ENCODE peak calls at places on chromosome 1, in ten cellular contexts. A is IMR-90; T is ovary; V is RWPE2; P is uterus; R is stomach; J is heart left ventricle; M is hepatocyte; N is left lung; E is CD8-positive, alpha-beta memory T cell. Y is an unnamed sample.

GRCh38 chr1:219906924-219907771 is 21.2 kb downstream of the SLC30A10 start:
- DNase-seq in A (no peak), T (no peak), V (no peak), P (no peak), R (no peak), J (no peak), M (no peak), N (no peak), E (no peak), Y (no peak)

GRCh38 chr1:146039844-146040194 is 18.3 kb upstream of the HJV start:
- DNase-seq in A (no peak), T (peak), V (no peak), P (no peak), R (no peak), J (no peak), M (no peak), N (no peak), E (no peak), Y (no peak)

GRCh38 chr1:154937988-154938386 is 1.5 kb upstream of the PMVK start:
- DNase-seq in A (no peak), T (no peak), V (no peak), P (no peak), R (no peak), J (peak), M (no peak), N (no peak), E (no peak), Y (no peak)

GRCh38 chr1:43930168-43930948 is 3.2 kb upstream of the ARTN start:
- DNase-seq in A (no peak), T (no peak), V (no peak), P (no peak), R (no peak), J (no peak), M (no peak), N (no peak), E (no peak), Y (no peak)

GRCh38 chr1:203686091-203686632 is 59.5 kb downstream of the ATP2B4 start:
- DNase-seq in A (peak), T (no peak), V (no peak), P (no peak), R (no peak), J (no peak), M (peak), N (no peak), E (no peak), Y (peak)

GRCh38 chr1:77120950-77121349 is 98.3 kb downstream of the PIGK start:
- DNase-seq in A (no peak), T (no peak), V (no peak), P (no peak), R (no peak), J (no peak), M (no peak), N (no peak), E (no peak), Y (no peak)

GRCh38 chr1:225461533-225462428 is 33.9 kb upstream of the LBR start:
- DNase-seq in A (no peak), T (peak), V (no peak), P (peak), R (no peak), J (no peak), M (no peak), N (no peak), E (no peak), Y (no peak)

GRCh38 chr1:229716064-229716463 is 90.0 kb downstream of the URB2 start:
- DNase-seq in A (no peak), T (no peak), V (no peak), P (no peak), R (no peak), J (no peak), M (no peak), N (no peak), E (no peak), Y (no peak)

DNA sequence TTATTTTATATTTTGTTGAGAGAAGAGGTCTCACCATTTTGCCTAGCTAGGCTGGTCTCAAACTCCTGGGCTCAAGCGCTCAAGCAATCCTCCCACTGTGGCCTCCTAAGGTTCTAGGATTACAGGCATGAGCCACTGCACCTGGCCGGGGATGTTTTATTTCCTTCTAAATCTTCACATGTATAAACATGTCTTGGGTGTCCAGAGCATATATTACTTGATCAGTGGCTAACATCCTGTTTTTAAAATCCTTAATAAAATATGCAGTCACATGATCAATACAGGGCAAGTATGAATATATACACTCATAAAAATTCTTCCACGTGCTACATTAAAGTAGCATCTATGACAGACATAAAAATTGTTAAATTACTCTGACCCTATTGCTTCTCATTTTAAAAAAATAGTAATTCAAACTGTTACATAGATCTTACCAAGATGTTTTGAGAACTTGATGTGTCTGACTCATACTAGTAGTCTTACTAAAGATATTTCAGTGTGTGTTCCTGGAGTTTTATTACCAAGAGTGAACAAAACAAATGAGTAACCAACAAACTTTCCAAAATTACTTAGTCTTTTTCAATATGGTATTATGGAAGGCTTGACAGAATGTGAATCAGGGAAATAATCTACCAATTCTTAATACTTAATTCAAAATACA is 222.5 kb downstream of the SLC45A1 start:
- DNase-seq in A (peak), T (no peak), V (no peak), P (peak), R (no peak), J (no peak), M (no peak), N (no peak), E (no peak), Y (no peak)
- H3K27ac ChIP-seq in A (peak), T (peak), V (peak), P (peak), R (no peak), J (peak), M (peak), N (no peak), E (no peak), Y (no peak)

GRCh38 chr1:1317420-1317819 is 7.0 kb downstream of the INTS11 start:
- DNase-seq in A (no peak), T (no peak), V (no peak), P (no peak), R (no peak), J (no peak), M (no peak), N (no peak), E (no peak), Y (no peak)

GRCh38 chr1:1319646-1319941 is 4.9 kb downstream of the INTS11 start:
- DNase-seq in A (no peak), T (no peak), V (no peak), P (no peak), R (no peak), J (no peak), M (no peak), N (no peak), E (no peak), Y (no peak)

GRCh38 chr1:1318777-1319645 is 5.4 kb downstream of the INTS11 start:
- DNase-seq in A (no peak), T (no peak), V (no peak), P (no peak), R (no peak), J (no peak), M (no peak), N (no peak), E (no peak), Y (no peak)

GRCh38 chr1:1320666-1321448 is 3.6 kb downstream of the INTS11 start:
- DNase-seq in A (peak), T (no peak), V (no peak), P (no peak), R (no peak), J (no peak), M (no peak), N (no peak), E (no peak), Y (no peak)

GRCh38 chr1:1318131-1318652 is 6.3 kb downstream of the INTS11 start:
- DNase-seq in A (peak), T (peak), V (no peak), P (peak), R (peak), J (peak), M (peak), N (no peak), E (no peak), Y (peak)
- H3K27ac ChIP-seq in A (no peak), T (peak), V (peak), P (peak), R (peak), J (peak), M (peak), N (peak), E (no peak), Y (peak)

GRCh38 chr1:42333662-42334239 is 1.3 kb downstream of the FOXJ3 start:
- DNase-seq in A (peak), T (no peak), V (no peak), P (no peak), R (no peak), J (no peak), M (no peak), N (no peak), E (no peak), Y (no peak)
- H3K27ac ChIP-seq in A (peak), T (no peak), V (peak), P (peak), R (peak), J (peak), M (peak), N (peak), E (peak), Y (peak)

GRCh38 chr1:226971765-226972164 is 31.7 kb downstream of the COQ8A start:
- DNase-seq in A (no peak), T (no peak), V (no peak), P (no peak), R (no peak), J (no peak), M (no peak), N (no peak), E (no peak), Y (no peak)

GRCh38 chr1:226973371-226973897 is 33.3 kb downstream of the COQ8A start:
- DNase-seq in A (no peak), T (no peak), V (no peak), P (peak), R (no peak), J (peak), M (no peak), N (no peak), E (no peak), Y (no peak)

GRCh38 chr1:226974544-226975258 is 34.6 kb downstream of the COQ8A start:
- DNase-seq in A (no peak), T (peak), V (no peak), P (no peak), R (no peak), J (peak), M (peak), N (no peak), E (no peak), Y (peak)

GRCh38 chr1:226973898-226974543 is 33.9 kb downstream of the COQ8A start:
- DNase-seq in A (peak), T (peak), V (no peak), P (peak), R (no peak), J (peak), M (peak), N (no peak), E (no peak), Y (peak)

DNA sequence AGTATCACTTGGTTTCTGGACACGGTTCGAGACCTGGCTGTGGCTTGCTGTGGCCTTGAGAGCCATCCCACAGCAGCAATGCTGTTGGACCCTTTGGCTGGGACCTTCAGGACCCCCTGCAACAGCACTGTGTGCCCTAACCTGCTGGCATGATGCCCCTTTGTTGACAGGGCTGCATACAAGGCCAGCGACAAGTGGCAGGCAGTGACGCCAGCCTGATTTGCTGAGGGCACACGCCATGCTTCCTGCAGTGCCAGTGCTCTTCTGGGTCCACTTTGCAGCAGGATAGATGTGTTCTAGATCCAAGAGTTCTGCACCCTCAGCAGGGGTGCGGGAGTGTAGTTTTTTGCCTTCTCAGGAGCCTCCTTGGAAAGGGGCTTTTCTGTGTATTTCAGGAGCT is 32.8 kb downstream of the COQ8A start:
- DNase-seq in A (no peak), T (no peak), V (no peak), P (no peak), R (no peak), J (peak), M (no peak), N (no peak), E (no peak), Y (no peak)
- H3K27ac ChIP-seq in A (no peak), T (peak), V (no peak), P (peak), R (peak), J (peak), M (peak), N (no peak), E (no peak), Y (no peak)

DNA sequence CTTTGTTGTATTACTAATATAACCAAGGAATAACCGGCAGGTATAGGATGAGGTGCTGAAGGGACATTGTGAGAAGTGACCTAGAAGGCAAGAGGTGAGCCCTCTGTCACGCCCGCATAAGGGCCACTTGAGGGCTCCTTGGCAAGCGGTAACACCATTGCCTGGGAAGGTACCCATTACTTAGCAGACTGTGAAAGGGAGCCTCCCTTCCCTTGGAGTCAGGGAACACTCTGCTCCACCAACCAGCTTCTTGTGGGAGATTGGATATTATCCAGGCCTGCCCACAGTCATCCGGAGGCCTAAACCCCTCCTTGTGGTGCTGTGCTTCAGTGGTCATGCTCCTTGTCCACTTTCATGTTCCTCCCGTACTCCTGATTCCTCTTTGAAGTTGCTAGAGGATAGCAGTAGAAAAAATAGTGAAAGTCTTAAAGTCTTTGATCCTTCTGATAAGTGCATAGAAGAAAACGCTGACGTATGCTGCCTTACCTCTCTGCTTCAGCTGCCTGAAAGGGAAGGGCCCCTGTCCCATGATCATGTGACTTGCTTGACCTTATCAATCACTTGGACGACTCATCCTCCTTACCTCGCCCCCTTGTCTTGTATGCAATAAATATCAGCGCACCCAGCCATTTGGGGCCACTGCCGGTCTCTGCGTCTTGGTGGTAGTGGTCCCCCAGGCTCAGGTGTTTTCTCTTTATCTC is 16.0 kb downstream of the RBBP4 start:
- DNase-seq in A (no peak), T (no peak), V (no peak), P (no peak), R (no peak), J (no peak), M (peak), N (no peak), E (no peak), Y (no peak)
- H3K27ac ChIP-seq in A (no peak), T (no peak), V (no peak), P (no peak), R (no peak), J (no peak), M (no peak), N (no peak), E (no peak), Y (no peak)

GRCh38 chr1:40981702-40982448 is 2.4 kb downstream of the CTPS1 start:
- DNase-seq in A (no peak), T (no peak), V (no peak), P (peak), R (no peak), J (no peak), M (no peak), N (no peak), E (no peak), Y (no peak)
- H3K27ac ChIP-seq in A (peak), T (no peak), V (peak), P (peak), R (peak), J (peak), M (peak), N (no peak), E (no peak), Y (peak)

GRCh38 chr1:158814970-158815369 is 16.2 kb upstream of the MNDA start:
- DNase-seq in A (no peak), T (no peak), V (no peak), P (no peak), R (no peak), J (no peak), M (no peak), N (no peak), E (no peak), Y (no peak)

GRCh38 chr1:158821723-158822122 is 9.4 kb upstream of the MNDA start:
- DNase-seq in A (no peak), T (no peak), V (no peak), P (no peak), R (no peak), J (no peak), M (no peak), N (no peak), E (no peak), Y (no peak)

GRCh38 chr1:158819461-158820443 is 11.4 kb upstream of the MNDA start:
- DNase-seq in A (no peak), T (no peak), V (no peak), P (no peak), R (no peak), J (no peak), M (no peak), N (no peak), E (peak), Y (no peak)

GRCh38 chr1:158818991-158819405 is 12.2 kb upstream of the MNDA start:
- DNase-seq in A (no peak), T (no peak), V (no peak), P (peak), R (no peak), J (no peak), M (no peak), N (no peak), E (no peak), Y (no peak)

GRCh38 chr1:158818560-158818959 is 12.6 kb upstream of the MNDA start:
- DNase-seq in A (no peak), T (no peak), V (no peak), P (no peak), R (no peak), J (no peak), M (no peak), N (no peak), E (no peak), Y (no peak)
- H3K27ac ChIP-seq in A (no peak), T (no peak), V (no peak), P (peak), R (no peak), J (no peak), M (no peak), N (peak), E (peak), Y (peak)

GRCh38 chr1:155961937-155962336 is 16.4 kb downstream of the ARHGEF2 start:
- DNase-seq in A (peak), T (no peak), V (peak), P (peak), R (peak), J (peak), M (no peak), N (peak), E (no peak), Y (no peak)
- H3K27ac ChIP-seq in A (peak), T (peak), V (peak), P (peak), R (peak), J (peak), M (no peak), N (no peak), E (no peak), Y (no peak)

DNA sequence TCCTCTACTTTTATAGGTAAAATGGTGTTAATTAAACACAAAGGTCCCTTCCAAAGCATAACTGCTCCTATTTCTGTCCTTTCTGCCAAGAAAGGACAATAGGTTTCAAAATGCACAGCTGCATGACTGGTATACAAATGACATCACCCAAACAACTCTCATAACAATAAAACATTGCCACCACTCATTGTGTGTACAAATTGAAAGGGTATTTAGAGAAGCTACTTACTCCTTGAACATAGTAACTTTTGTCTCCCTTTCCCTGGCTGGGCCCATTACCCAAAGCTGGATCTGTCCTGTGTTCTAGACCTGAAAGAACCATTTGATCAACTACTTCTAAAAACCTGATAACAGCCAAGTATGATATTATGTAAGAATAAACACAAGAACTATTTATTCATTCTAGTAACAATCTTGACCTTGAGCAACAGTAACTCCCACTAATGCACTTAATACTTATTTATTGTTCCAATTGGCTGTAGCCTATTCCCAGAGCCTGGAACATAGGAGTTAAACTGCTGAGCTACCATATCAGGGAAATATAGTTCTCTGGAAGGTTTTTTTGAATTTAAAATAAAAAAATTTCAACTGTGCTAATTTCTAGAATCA is 38.2 kb downstream of the TTLL7 start:
- DNase-seq in A (no peak), T (no peak), V (no peak), P (no peak), R (no peak), J (no peak), M (no peak), N (no peak), E (no peak), Y (no peak)
- H3K27ac ChIP-seq in A (no peak), T (no peak), V (no peak), P (no peak), R (no peak), J (no peak), M (no peak), N (no peak), E (no peak), Y (no peak)

GRCh38 chr1:24117132-24117531 is 5.2 kb upstream of the MYOM3 start:
- DNase-seq in A (no peak), T (no peak), V (no peak), P (no peak), R (no peak), J (no peak), M (no peak), N (no peak), E (no peak), Y (no peak)

GRCh38 chr1:24119489-24119858 is 7.5 kb upstream of the MYOM3 start:
- DNase-seq in A (no peak), T (no peak), V (no peak), P (no peak), R (no peak), J (no peak), M (no peak), N (no peak), E (no peak), Y (no peak)

GRCh38 chr1:24118410-24119242 is 6.7 kb upstream of the MYOM3 start:
- DNase-seq in A (no peak), T (no peak), V (no peak), P (no peak), R (no peak), J (no peak), M (peak), N (no peak), E (no peak), Y (peak)

GRCh38 chr1:24119859-24120756 is 8.2 kb upstream of the MYOM3 start:
- DNase-seq in A (peak), T (no peak), V (no peak), P (no peak), R (peak), J (peak), M (peak), N (no peak), E (no peak), Y (peak)

DNA sequence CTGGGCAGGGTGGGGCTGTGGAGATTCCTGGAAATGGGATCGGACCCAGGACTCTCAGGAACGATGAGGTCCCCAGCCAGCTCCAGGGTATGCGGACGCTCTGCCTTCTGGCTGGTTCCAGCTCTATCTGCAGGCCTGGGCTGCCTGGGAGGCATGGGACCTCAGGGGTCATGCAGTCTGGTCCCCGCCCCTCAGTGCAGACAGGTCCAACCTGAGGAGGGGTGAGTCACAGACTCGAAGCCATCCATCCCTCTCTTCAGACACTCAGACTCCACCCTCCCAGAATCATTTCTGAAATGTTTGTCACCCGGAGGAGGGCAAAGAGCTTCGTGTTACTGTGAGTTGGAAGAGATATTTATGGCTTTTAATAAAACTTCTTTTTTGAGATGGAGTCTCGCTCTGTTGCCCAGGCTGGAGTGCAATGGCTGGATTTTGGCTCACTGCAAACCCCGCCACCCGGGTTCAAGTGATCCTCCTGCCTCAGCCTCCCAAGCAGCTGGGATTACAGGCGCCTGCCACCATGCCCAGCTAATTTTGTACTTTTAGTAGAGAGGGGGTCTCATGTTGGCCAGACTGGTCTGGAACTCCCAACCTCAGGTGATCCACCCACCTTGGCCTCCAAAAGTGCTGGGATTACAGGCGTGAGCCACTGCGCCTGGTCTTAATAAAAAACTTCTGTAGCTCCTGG is 5.9 kb upstream of the MYOM3 start:
- DNase-seq in A (peak), T (no peak), V (no peak), P (no peak), R (peak), J (no peak), M (peak), N (no peak), E (no peak), Y (peak)
- H3K27ac ChIP-seq in A (no peak), T (no peak), V (peak), P (no peak), R (no peak), J (no peak), M (peak), N (no peak), E (no peak), Y (peak)